ENCODE peak calls at places on chromosomes 13 and 19, in six cellular contexts. One of them, this sample, is unnamed.

GRCh38 chr13:36074659-36075058 is 56.5 kb downstream of the DCLK1 start:
- DNase-seq in LoVo: no peak
- DNase-seq in C1 segment of cervical spinal cord: no peak
- DNase-seq in stimulated activated CD4-positive, alpha-beta T cell treated with anti-CD3 and anti-CD28 coated beads, Interleukin-4, amount 100 ng/mL, for 1 hour: no peak
- DNase-seq in cardiac muscle cell: peak; percentile 30
- DNase-seq in Kasumi-1: no peak
- DNase-seq in this sample: no peak

GRCh38 chr19:55224038-55224665 is 4.4 kb downstream of the TMEM86B start:
- DNase-seq in LoVo: no peak
- DNase-seq in C1 segment of cervical spinal cord: no peak
- DNase-seq in stimulated activated CD4-positive, alpha-beta T cell treated with anti-CD3 and anti-CD28 coated beads, Interleukin-4, amount 100 ng/mL, for 1 hour: no peak
- DNase-seq in cardiac muscle cell: no peak
- DNase-seq in Kasumi-1: no peak
- DNase-seq in this sample: no peak

GRCh38 chr13:37666036-37666435 is 67.5 kb upstream of the POSTN start:
- DNase-seq in LoVo: no peak
- DNase-seq in C1 segment of cervical spinal cord: no peak
- DNase-seq in stimulated activated CD4-positive, alpha-beta T cell treated with anti-CD3 and anti-CD28 coated beads, Interleukin-4, amount 100 ng/mL, for 1 hour: no peak
- DNase-seq in cardiac muscle cell: no peak
- DNase-seq in Kasumi-1: no peak
- DNase-seq in this sample: no peak

GRCh38 chr13:69485991-69486592 is 621.5 kb upstream of the ATXN8OS start:
- DNase-seq in LoVo: no peak
- DNase-seq in C1 segment of cervical spinal cord: no peak
- DNase-seq in stimulated activated CD4-positive, alpha-beta T cell treated with anti-CD3 and anti-CD28 coated beads, Interleukin-4, amount 100 ng/mL, for 1 hour: no peak
- DNase-seq in cardiac muscle cell: no peak
- DNase-seq in Kasumi-1: no peak
- DNase-seq in this sample: no peak

GRCh38 chr19:51131780-51132680 is 7.3 kb downstream of the SIGLEC9 start:
- DNase-seq in LoVo: no peak
- DNase-seq in C1 segment of cervical spinal cord: no peak
- DNase-seq in stimulated activated CD4-positive, alpha-beta T cell treated with anti-CD3 and anti-CD28 coated beads, Interleukin-4, amount 100 ng/mL, for 1 hour: no peak
- DNase-seq in cardiac muscle cell: peak; percentile 97
- DNase-seq in Kasumi-1: peak; percentile 70
- DNase-seq in this sample: peak; percentile 21

GRCh38 chr19:42286349-42287016 is 15.4 kb upstream of the PRR19 start:
- DNase-seq in LoVo: no peak
- DNase-seq in C1 segment of cervical spinal cord: no peak
- DNase-seq in stimulated activated CD4-positive, alpha-beta T cell treated with anti-CD3 and anti-CD28 coated beads, Interleukin-4, amount 100 ng/mL, for 1 hour: no peak
- DNase-seq in cardiac muscle cell: peak; percentile 61
- DNase-seq in Kasumi-1: no peak
- DNase-seq in this sample: no peak

GRCh38 chr19:42176649-42176989 is 40.9 kb downstream of the DEDD2 start:
- DNase-seq in LoVo: no peak
- DNase-seq in C1 segment of cervical spinal cord: no peak
- DNase-seq in stimulated activated CD4-positive, alpha-beta T cell treated with anti-CD3 and anti-CD28 coated beads, Interleukin-4, amount 100 ng/mL, for 1 hour: no peak
- DNase-seq in cardiac muscle cell: no peak
- DNase-seq in Kasumi-1: no peak
- DNase-seq in this sample: no peak

GRCh38 chr13:42474954-42475353 is 99.0 kb upstream of the TNFSF11 start:
- DNase-seq in LoVo: no peak
- DNase-seq in C1 segment of cervical spinal cord: no peak
- DNase-seq in stimulated activated CD4-positive, alpha-beta T cell treated with anti-CD3 and anti-CD28 coated beads, Interleukin-4, amount 100 ng/mL, for 1 hour: no peak
- DNase-seq in cardiac muscle cell: peak; percentile 45
- DNase-seq in Kasumi-1: no peak
- DNase-seq in this sample: peak; percentile 70

GRCh38 chr13:73090116-73090811 is 31.5 kb downstream of the KLF5 start:
- DNase-seq in LoVo: peak; percentile 94
- DNase-seq in C1 segment of cervical spinal cord: no peak
- DNase-seq in stimulated activated CD4-positive, alpha-beta T cell treated with anti-CD3 and anti-CD28 coated beads, Interleukin-4, amount 100 ng/mL, for 1 hour: no peak
- DNase-seq in cardiac muscle cell: peak; percentile 64
- DNase-seq in Kasumi-1: no peak
- DNase-seq in this sample: peak; percentile 93

GRCh38 chr13:74062933-74063332 is 71.3 kb downstream of the KLF12 start:
- DNase-seq in LoVo: no peak
- DNase-seq in C1 segment of cervical spinal cord: peak; percentile 16
- DNase-seq in stimulated activated CD4-positive, alpha-beta T cell treated with anti-CD3 and anti-CD28 coated beads, Interleukin-4, amount 100 ng/mL, for 1 hour: no peak
- DNase-seq in cardiac muscle cell: peak; percentile 70
- DNase-seq in Kasumi-1: no peak
- DNase-seq in this sample: no peak

GRCh38 chr13:31514932-31515331 is 224.4 kb upstream of the RXFP2 start:
- DNase-seq in LoVo: no peak
- DNase-seq in C1 segment of cervical spinal cord: no peak
- DNase-seq in stimulated activated CD4-positive, alpha-beta T cell treated with anti-CD3 and anti-CD28 coated beads, Interleukin-4, amount 100 ng/mL, for 1 hour: no peak
- DNase-seq in cardiac muscle cell: no peak
- DNase-seq in Kasumi-1: no peak
- DNase-seq in this sample: no peak

GRCh38 chr13:72384879-72385278 is 342.6 kb downstream of the MZT1 start:
- DNase-seq in LoVo: no peak
- DNase-seq in C1 segment of cervical spinal cord: no peak
- DNase-seq in stimulated activated CD4-positive, alpha-beta T cell treated with anti-CD3 and anti-CD28 coated beads, Interleukin-4, amount 100 ng/mL, for 1 hour: no peak
- DNase-seq in cardiac muscle cell: peak; percentile 64
- DNase-seq in Kasumi-1: peak; percentile 8
- DNase-seq in this sample: no peak

GRCh38 chr13:50081106-50081898 is 66.1 kb downstream of the KCNRG start:
- DNase-seq in LoVo: no peak
- DNase-seq in C1 segment of cervical spinal cord: no peak
- DNase-seq in stimulated activated CD4-positive, alpha-beta T cell treated with anti-CD3 and anti-CD28 coated beads, Interleukin-4, amount 100 ng/mL, for 1 hour: peak; percentile 54
- DNase-seq in cardiac muscle cell: peak; percentile 54
- DNase-seq in Kasumi-1: peak; percentile 37
- DNase-seq in this sample: no peak

GRCh38 chr19:43474986-43475705 is 9.7 kb upstream of the LYPD3 start:
- DNase-seq in LoVo: peak; percentile 64
- DNase-seq in C1 segment of cervical spinal cord: peak; percentile 75
- DNase-seq in stimulated activated CD4-positive, alpha-beta T cell treated with anti-CD3 and anti-CD28 coated beads, Interleukin-4, amount 100 ng/mL, for 1 hour: peak; percentile 98
- DNase-seq in cardiac muscle cell: peak; percentile 95
- DNase-seq in Kasumi-1: peak; percentile 54
- DNase-seq in this sample: peak; percentile 86

GRCh38 chr13:94390881-94391280 is 88.6 kb downstream of the DCT start:
- DNase-seq in LoVo: no peak
- DNase-seq in C1 segment of cervical spinal cord: no peak
- DNase-seq in stimulated activated CD4-positive, alpha-beta T cell treated with anti-CD3 and anti-CD28 coated beads, Interleukin-4, amount 100 ng/mL, for 1 hour: no peak
- DNase-seq in cardiac muscle cell: peak; percentile 60
- DNase-seq in Kasumi-1: no peak
- DNase-seq in this sample: no peak

GRCh38 chr19:39829702-39830275 is 4.2 kb downstream of the DYRK1B start:
- DNase-seq in LoVo: no peak
- DNase-seq in C1 segment of cervical spinal cord: no peak
- DNase-seq in stimulated activated CD4-positive, alpha-beta T cell treated with anti-CD3 and anti-CD28 coated beads, Interleukin-4, amount 100 ng/mL, for 1 hour: no peak
- DNase-seq in cardiac muscle cell: no peak
- DNase-seq in Kasumi-1: no peak
- DNase-seq in this sample: no peak

GRCh38 chr13:20955496-20955895 is 53.0 kb upstream of the XPO4 start:
- DNase-seq in LoVo: no peak
- DNase-seq in C1 segment of cervical spinal cord: no peak
- DNase-seq in stimulated activated CD4-positive, alpha-beta T cell treated with anti-CD3 and anti-CD28 coated beads, Interleukin-4, amount 100 ng/mL, for 1 hour: no peak
- DNase-seq in cardiac muscle cell: no peak
- DNase-seq in Kasumi-1: no peak
- DNase-seq in this sample: no peak

GRCh38 chr13:113981201-113981605 is 7.3 kb upstream of the C13orf46 start:
- DNase-seq in LoVo: peak; percentile 97
- DNase-seq in C1 segment of cervical spinal cord: no peak
- DNase-seq in stimulated activated CD4-positive, alpha-beta T cell treated with anti-CD3 and anti-CD28 coated beads, Interleukin-4, amount 100 ng/mL, for 1 hour: no peak
- DNase-seq in cardiac muscle cell: no peak
- DNase-seq in Kasumi-1: no peak
- DNase-seq in this sample: no peak

This sample was measured in dermis microvascular lymphatic vessel endothelial cell.